ENCODE peak calls at places on chromosomes 7 and 10, in five cellular contexts. S, Y, F, Z and X are unnamed samples.

GRCh38 chr10:97184971-97185325 is 811 bp downstream of the SLIT1 start:
- DNase-seq in F (no peak), Z (no peak), S (peak), Y (no peak), X (peak)

GRCh38 chr10:72702868-72703581 is 11.1 kb downstream of the MCU start:
- DNase-seq in Y (peak), Z (no peak), F (no peak), S (no peak), X (peak)

GRCh38 chr10:112826018-112826697 is 123.9 kb upstream of the TCF7L2 start:
- DNase-seq in Y (no peak), F (no peak), Z (no peak), S (no peak), X (no peak)

GRCh38 chr10:80165173-80165572 is 32.6 kb downstream of the PLAC9 start:
- DNase-seq in F (no peak), S (no peak), Y (no peak), Z (no peak), X (no peak)

GRCh38 chr10:112465299-112465882 is 18.4 kb downstream of the VTI1A start:
- DNase-seq in F (no peak), Z (no peak), S (no peak), Y (no peak), X (no peak)

GRCh38 chr10:130801784-130802183 is 509.7 kb downstream of the TCERG1L start:
- DNase-seq in S (no peak), Z (no peak), F (no peak), Y (no peak), X (no peak)

GRCh38 chr10:85545874-85546273 is 820.7 kb downstream of the GRID1 start:
- DNase-seq in S (no peak), F (no peak), Y (no peak), Z (no peak), X (peak)

GRCh38 chr10:14302035-14302434 is 28.7 kb downstream of the FRMD4A start:
- DNase-seq in Y (peak), Z (no peak), F (no peak), S (peak), X (peak)

GRCh38 chr7:97090761-97091353 is 26.6 kb upstream of the SDHAF3 start:
- DNase-seq in Z (no peak), Y (no peak), F (no peak), S (no peak), X (peak)

GRCh38 chr10:60666221-60666620 is 112.1 kb upstream of the CDK1 start:
- DNase-seq in S (peak), Z (no peak), F (no peak), Y (no peak), X (peak)